ENCODE peak calls at places on chromosomes 11 and 22, in five cellular contexts. One of them, this sample, is unnamed.

GRCh38 chr11:6270584-6271246 is 11.1 kb downstream of the CCKBR start:
- DNase-seq in psoas muscle: no peak
- DNase-seq in BE2C: no peak
- DNase-seq in endothelial cell: no peak
- DNase-seq in lung: no peak
- DNase-seq in this sample: no peak

GRCh38 chr11:19872526-19873135 is 160.0 kb downstream of the NAV2 start:
- DNase-seq in psoas muscle: no peak
- DNase-seq in BE2C: no peak
- DNase-seq in endothelial cell: no peak
- DNase-seq in lung: no peak
- DNase-seq in this sample: no peak

GRCh38 chr11:1770061-1770460 is 6.3 kb upstream of the CTSD start:
- DNase-seq in psoas muscle: no peak
- DNase-seq in BE2C: no peak
- DNase-seq in endothelial cell: no peak
- DNase-seq in lung: no peak
- DNase-seq in this sample: no peak

GRCh38 chr11:134472188-134472455 is 60.1 kb upstream of the B3GAT1 start:
- DNase-seq in psoas muscle: no peak
- DNase-seq in BE2C: no peak
- DNase-seq in endothelial cell: no peak
- DNase-seq in lung: no peak
- DNase-seq in this sample: no peak

GRCh38 chr11:86905252-86905651 is 49.9 kb downstream of the FZD4 start:
- DNase-seq in psoas muscle: no peak
- DNase-seq in BE2C: no peak
- DNase-seq in endothelial cell: no peak
- DNase-seq in lung: no peak
- DNase-seq in this sample: no peak

GRCh38 chr11:58524232-58525036 is 16.5 kb upstream of the OR5B21 start:
- DNase-seq in psoas muscle: peak
- DNase-seq in BE2C: peak
- DNase-seq in endothelial cell: peak
- DNase-seq in lung: peak
- DNase-seq in this sample: peak

GRCh38 chr11:10640308-10640707 is 53.2 kb downstream of the IRAG1 start:
- DNase-seq in psoas muscle: no peak
- DNase-seq in BE2C: no peak
- DNase-seq in endothelial cell: no peak
- DNase-seq in lung: no peak
- DNase-seq in this sample: no peak

GRCh38 chr11:60813324-60813723 is 28.2 kb downstream of the MS4A10 start:
- DNase-seq in psoas muscle: no peak
- DNase-seq in BE2C: no peak
- DNase-seq in endothelial cell: no peak
- DNase-seq in lung: no peak
- DNase-seq in this sample: no peak

GRCh38 chr22:37843746-37844089 is 416 bp downstream of the ANKRD54 start:
- DNase-seq in psoas muscle: peak
- DNase-seq in BE2C: peak
- DNase-seq in endothelial cell: peak
- DNase-seq in lung: no peak
- DNase-seq in this sample: peak

GRCh38 chr11:5620606-5621521 is 3.9 kb upstream of the TRIM34 start:
- DNase-seq in psoas muscle: no peak
- DNase-seq in BE2C: no peak
- DNase-seq in endothelial cell: no peak
- DNase-seq in lung: peak
- DNase-seq in this sample: no peak

GRCh38 chr11:69293819-69294505 is at the start of gene MYEOV:
- DNase-seq in psoas muscle: no peak
- DNase-seq in BE2C: peak
- DNase-seq in endothelial cell: no peak
- DNase-seq in lung: peak
- DNase-seq in this sample: no peak

GRCh38 chr11:86041975-86042378 is 26.9 kb downstream of the PICALM start:
- DNase-seq in psoas muscle: no peak
- DNase-seq in BE2C: peak
- DNase-seq in endothelial cell: peak
- DNase-seq in lung: peak
- DNase-seq in this sample: peak

GRCh38 chr11:116168459-116168787 is 604.4 kb downstream of the BUD13 start:
- DNase-seq in psoas muscle: no peak
- DNase-seq in BE2C: no peak
- DNase-seq in endothelial cell: peak
- DNase-seq in lung: no peak
- DNase-seq in this sample: no peak

GRCh38 chr11:113681711-113682410 is 24.2 kb downstream of the TMPRSS5 start:
- DNase-seq in psoas muscle: no peak
- DNase-seq in BE2C: no peak
- DNase-seq in endothelial cell: no peak
- DNase-seq in lung: no peak
- DNase-seq in this sample: no peak

GRCh38 chr11:116725434-116726221 is 47.2 kb downstream of the BUD13 start:
- DNase-seq in psoas muscle: peak
- DNase-seq in BE2C: no peak
- DNase-seq in endothelial cell: no peak
- DNase-seq in lung: no peak
- DNase-seq in this sample: no peak

GRCh38 chr11:9219115-9219514 is 46.0 kb downstream of the DENND5A start:
- DNase-seq in psoas muscle: no peak
- DNase-seq in BE2C: no peak
- DNase-seq in endothelial cell: no peak
- DNase-seq in lung: no peak
- DNase-seq in this sample: no peak

GRCh38 chr11:45097721-45098493 is 48.5 kb upstream of the PRDM11 start:
- DNase-seq in psoas muscle: peak
- DNase-seq in BE2C: no peak
- DNase-seq in endothelial cell: peak
- DNase-seq in lung: peak
- DNase-seq in this sample: no peak

GRCh38 chr22:46549971-46550641 is 12.7 kb upstream of the CELSR1 start:
- DNase-seq in psoas muscle: no peak
- DNase-seq in BE2C: no peak
- DNase-seq in endothelial cell: no peak
- DNase-seq in lung: no peak
- DNase-seq in this sample: no peak

GRCh38 chr22:37310075-37310606 is 27.8 kb downstream of the CYTH4 start:
- DNase-seq in psoas muscle: no peak
- DNase-seq in BE2C: no peak
- DNase-seq in endothelial cell: no peak
- DNase-seq in lung: no peak
- DNase-seq in this sample: no peak

GRCh38 chr11:106989056-106989455 is 29.2 kb downstream of the GUCY1A2 start:
- DNase-seq in psoas muscle: no peak
- DNase-seq in BE2C: no peak
- DNase-seq in endothelial cell: no peak
- DNase-seq in lung: no peak
- DNase-seq in this sample: no peak
- TF ChIP-seq CTCF in psoas muscle: no peak
- TF ChIP-seq CTCF in BE2C: no peak
- TF ChIP-seq CTCF in endothelial cell: no peak
- TF ChIP-seq CTCF in lung: no peak
- TF ChIP-seq CTCF in this sample: no peak

DNA sequence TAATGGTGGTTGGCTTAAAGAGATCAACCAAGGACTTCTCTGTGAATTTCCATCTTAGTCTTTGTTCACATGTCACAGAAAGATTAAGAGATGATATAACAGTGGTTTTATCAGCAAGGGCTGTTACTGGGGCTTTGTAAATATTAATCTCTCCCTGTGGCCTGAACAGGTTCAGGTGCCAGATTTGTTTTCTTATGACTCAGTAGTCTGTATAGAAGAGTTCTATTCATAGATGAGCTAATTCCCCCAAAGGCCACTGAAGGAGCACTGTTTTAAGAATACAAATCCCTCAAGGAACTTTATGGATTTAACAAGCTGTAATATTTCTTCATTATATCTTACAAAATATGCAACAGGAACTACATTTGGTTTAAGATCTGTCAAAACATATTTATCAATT is 50.4 kb downstream of the TCP11L1 start:
- DNase-seq in psoas muscle: no peak
- DNase-seq in BE2C: no peak
- DNase-seq in endothelial cell: no peak
- DNase-seq in lung: no peak
- DNase-seq in this sample: no peak
- TF ChIP-seq CTCF in psoas muscle: no peak
- TF ChIP-seq CTCF in BE2C: no peak
- TF ChIP-seq CTCF in endothelial cell: no peak
- TF ChIP-seq CTCF in lung: no peak
- TF ChIP-seq CTCF in this sample: no peak

GRCh38 chr11:120929090-120929489 is 94.8 kb upstream of the TBCEL start:
- DNase-seq in psoas muscle: no peak
- DNase-seq in BE2C: no peak
- DNase-seq in endothelial cell: no peak
- DNase-seq in lung: no peak
- DNase-seq in this sample: no peak

GRCh38 chr11:120929664-120930154 is 94.2 kb upstream of the TBCEL start:
- DNase-seq in psoas muscle: no peak
- DNase-seq in BE2C: peak
- DNase-seq in endothelial cell: peak
- DNase-seq in lung: no peak
- DNase-seq in this sample: peak

GRCh38 chr11:120931057-120931779 is 92.7 kb upstream of the TBCEL start:
- DNase-seq in psoas muscle: no peak
- DNase-seq in BE2C: no peak
- DNase-seq in endothelial cell: no peak
- DNase-seq in lung: no peak
- DNase-seq in this sample: no peak

GRCh38 chr11:120925944-120926343 is 98.0 kb upstream of the TBCEL start:
- DNase-seq in psoas muscle: no peak
- DNase-seq in BE2C: no peak
- DNase-seq in endothelial cell: no peak
- DNase-seq in lung: no peak
- DNase-seq in this sample: no peak

GRCh38 chr11:120928506-120929062 is 95.3 kb upstream of the TBCEL start:
- DNase-seq in psoas muscle: no peak
- DNase-seq in BE2C: no peak
- DNase-seq in endothelial cell: no peak
- DNase-seq in lung: no peak
- DNase-seq in this sample: no peak
- TF ChIP-seq CTCF in psoas muscle: no peak
- TF ChIP-seq CTCF in BE2C: peak
- TF ChIP-seq CTCF in endothelial cell: no peak
- TF ChIP-seq CTCF in lung: no peak
- TF ChIP-seq CTCF in this sample: no peak

GRCh38 chr22:22593250-22593649 is 34.2 kb upstream of the PRAME start:
- DNase-seq in psoas muscle: no peak
- DNase-seq in BE2C: no peak
- DNase-seq in endothelial cell: no peak
- DNase-seq in lung: no peak
- DNase-seq in this sample: no peak

GRCh38 chr22:22588485-22589164 is 29.6 kb upstream of the PRAME start:
- DNase-seq in psoas muscle: no peak
- DNase-seq in BE2C: no peak
- DNase-seq in endothelial cell: no peak
- DNase-seq in lung: no peak
- DNase-seq in this sample: no peak

GRCh38 chr22:22590136-22590891 is 31.2 kb upstream of the PRAME start:
- DNase-seq in psoas muscle: no peak
- DNase-seq in BE2C: no peak
- DNase-seq in endothelial cell: no peak
- DNase-seq in lung: no peak
- DNase-seq in this sample: no peak

GRCh38 chr22:22593964-22594656 is 35.0 kb upstream of the PRAME start:
- DNase-seq in psoas muscle: no peak
- DNase-seq in BE2C: peak
- DNase-seq in endothelial cell: peak
- DNase-seq in lung: peak
- DNase-seq in this sample: peak

DNA sequence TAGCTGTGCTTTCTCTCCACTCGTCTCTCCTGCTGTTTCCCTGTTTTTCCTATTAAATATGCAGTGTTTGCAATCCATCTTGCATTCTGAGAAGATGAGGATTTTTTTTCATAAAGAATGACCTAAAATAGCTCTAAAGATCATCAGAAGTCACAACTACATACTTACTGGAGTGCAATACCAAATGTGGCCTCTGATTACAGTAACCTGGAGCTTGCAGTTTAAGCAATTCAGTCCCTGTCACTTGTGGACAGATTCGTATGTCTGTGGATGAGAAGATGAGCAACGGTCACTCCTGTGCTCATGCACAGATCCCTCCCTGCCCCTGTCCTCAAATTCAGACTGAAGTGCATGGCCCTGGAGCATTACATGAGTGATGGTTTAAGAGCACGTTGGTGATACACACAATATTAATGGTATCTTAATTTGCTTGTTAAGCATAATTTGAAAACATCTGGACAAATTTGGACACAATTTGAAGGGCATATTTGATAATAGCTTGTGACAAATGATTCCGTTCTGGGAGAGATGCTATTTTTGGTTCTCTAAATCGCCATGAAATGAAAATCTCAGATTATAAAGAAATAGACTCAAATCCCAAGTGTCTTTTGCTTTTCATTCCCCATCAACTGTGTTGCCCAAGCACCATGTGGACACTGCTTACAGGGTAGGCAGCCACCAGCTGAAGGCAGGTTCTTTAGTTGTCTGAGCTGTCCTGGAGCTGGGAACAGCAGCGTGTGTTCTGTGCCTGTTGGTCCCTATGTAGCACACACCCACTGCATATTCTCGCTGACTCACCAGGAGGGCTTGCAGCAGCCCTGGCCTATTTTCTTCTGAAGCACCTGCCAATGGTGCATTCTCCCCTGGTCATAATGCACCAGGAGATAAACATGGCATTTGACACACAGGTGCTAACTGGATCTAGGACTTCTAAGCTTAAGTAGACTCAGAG is 32.6 kb upstream of the PRAME start:
- DNase-seq in psoas muscle: no peak
- DNase-seq in BE2C: no peak
- DNase-seq in endothelial cell: no peak
- DNase-seq in lung: no peak
- DNase-seq in this sample: no peak
- TF ChIP-seq CTCF in psoas muscle: no peak
- TF ChIP-seq CTCF in BE2C: no peak
- TF ChIP-seq CTCF in endothelial cell: peak
- TF ChIP-seq CTCF in lung: no peak
- TF ChIP-seq CTCF in this sample: peak

This sample was measured in glutamatergic neuron.